ENCODE peak calls at places on chromosomes 6 and 20, in eight cellular contexts. L is effector memory CD4-positive, alpha-beta T cell; U is psoas muscle; Q is DND-41; J is lower lobe of right lung; X is transverse colon; S is fibroblast of lung; R is A549. Z is an unnamed sample.
A peak's percentile ranks its signal among the peaks of the same experiment; 100 is the strongest.

GRCh38 chr6:26065952-26066380 is 21.3 kb upstream of the HFE start:
- DNase-seq in S (peak; percentile 68), R (peak; percentile 60), U (no peak), Q (peak; percentile 68), L (peak; percentile 45), J (no peak), X (peak; percentile 81), Z (peak; percentile 66)

GRCh38 chr6:107185570-107185969 is 70.3 kb upstream of the BEND3 start:
- DNase-seq in X (no peak), U (no peak), S (peak; percentile 6), Q (no peak), L (no peak), J (no peak), R (no peak), Z (no peak)

GRCh38 chr6:134626131-134626530 is 308.2 kb upstream of the SGK1 start:
- DNase-seq in L (no peak), X (no peak), J (no peak), U (no peak), R (no peak), S (peak; percentile 50), Q (no peak), Z (no peak)

GRCh38 chr6:52511572-52512151 is 65.2 kb downstream of the TRAM2 start:
- DNase-seq in U (no peak), J (no peak), X (no peak), S (peak; percentile 64), Q (no peak), L (no peak), R (no peak), Z (no peak)

GRCh38 chr6:24936641-24937317 is 1.0 kb upstream of the RIPOR2 start:
- DNase-seq in S (peak; percentile 28), J (no peak), Q (no peak), R (no peak), X (no peak), U (no peak), L (no peak), Z (no peak)

GRCh38 chr6:85015396-85015990 is 251.1 kb upstream of the TBX18 start:
- DNase-seq in L (no peak), X (peak; percentile 8), J (peak; percentile 60), S (peak; percentile 28), Q (no peak), U (peak; percentile 56), R (peak; percentile 31), Z (no peak)

GRCh38 chr6:119012521-119012920 is 65.9 kb downstream of the FAM184A start:
- DNase-seq in S (peak; percentile 1), L (no peak), U (no peak), Q (no peak), J (no peak), R (no peak), X (no peak), Z (no peak)

GRCh38 chr20:38534756-38535155 is 46.2 kb upstream of the ADIG start:
- DNase-seq in J (no peak), L (no peak), U (no peak), Q (no peak), X (no peak), S (no peak), R (no peak), Z (no peak)

GRCh38 chr6:136031982-136032381 is 180.5 kb downstream of the PDE7B start:
- DNase-seq in S (peak; percentile 36), J (no peak), Q (no peak), L (no peak), U (no peak), X (no peak), R (peak; percentile 29), Z (no peak)

GRCh38 chr6:169567809-169568208 is 134.0 kb downstream of the WDR27 start:
- DNase-seq in L (no peak), Q (no peak), U (no peak), R (no peak), X (no peak), J (no peak), S (no peak), Z (no peak)

GRCh38 chr20:59955131-59955796 is 3.0 kb upstream of the CDH26 start:
- DNase-seq in R (peak; percentile 40), L (no peak), S (no peak), Q (peak; percentile 16), X (no peak), J (no peak), U (peak; percentile 57), Z (no peak)

GRCh38 chr6:129189266-129189665 is 306.3 kb downstream of the LAMA2 start:
- DNase-seq in U (no peak), Q (no peak), X (no peak), S (no peak), R (no peak), J (no peak), L (no peak), Z (no peak)

GRCh38 chr6:75081920-75082319 is 123.9 kb downstream of the COL12A1 start:
- DNase-seq in R (no peak), J (no peak), L (no peak), S (no peak), Q (no peak), X (no peak), U (no peak), Z (no peak)

GRCh38 chr6:169177516-169178196 is 76.0 kb downstream of the THBS2 start:
- DNase-seq in R (no peak), S (peak; percentile 38), U (no peak), Q (no peak), L (no peak), X (no peak), J (no peak), Z (no peak)

GRCh38 chr20:61531553-61532345 is 279.7 kb downstream of the CDH4 start:
- DNase-seq in J (no peak), X (no peak), S (peak; percentile 81), U (no peak), Q (no peak), R (no peak), L (no peak), Z (no peak)

GRCh38 chr20:20161611-20162010 is 109.3 kb downstream of the CFAP61 start:
- DNase-seq in R (no peak), U (no peak), X (no peak), S (no peak), L (no peak), J (no peak), Q (no peak), Z (no peak)

GRCh38 chr6:89208551-89208950 is 8.6 kb downstream of the GABRR1 start:
- DNase-seq in L (no peak), X (no peak), R (no peak), Q (no peak), S (no peak), J (no peak), U (no peak), Z (no peak)

GRCh38 chr6:157089851-157090250 is 233.5 kb downstream of the TMEM242 start:
- DNase-seq in U (no peak), X (no peak), S (no peak), J (no peak), R (no peak), L (no peak), Q (no peak), Z (no peak)
- H3K27ac ChIP-seq in U (no peak overlapping the region), X (no peak overlapping the region), S (peak overlapping the region; percentile 16), J (no peak overlapping the region), R (no peak overlapping the region), L (no peak overlapping the region), Q (no peak overlapping the region), Z (no peak overlapping the region)

GRCh38 chr20:16107172-16107870 is 465.9 kb downstream of the KIF16B start:
- DNase-seq in R (no peak), X (no peak), L (no peak), J (no peak), U (no peak), Q (no peak), S (no peak), Z (no peak)

GRCh38 chr20:16104783-16105182 is 468.5 kb downstream of the KIF16B start:
- DNase-seq in R (no peak), J (no peak), X (no peak), U (no peak), L (no peak), S (no peak), Q (no peak), Z (no peak)

GRCh38 chr20:16111132-16111852 is 462.0 kb downstream of the KIF16B start:
- DNase-seq in S (no peak), L (no peak), X (no peak), Q (no peak), U (no peak), R (no peak), J (no peak), Z (no peak)

GRCh38 chr20:16100767-16101166 is 472.5 kb downstream of the KIF16B start:
- DNase-seq in X (no peak), S (no peak), L (no peak), Q (no peak), R (no peak), U (no peak), J (no peak), Z (no peak)

DNA sequence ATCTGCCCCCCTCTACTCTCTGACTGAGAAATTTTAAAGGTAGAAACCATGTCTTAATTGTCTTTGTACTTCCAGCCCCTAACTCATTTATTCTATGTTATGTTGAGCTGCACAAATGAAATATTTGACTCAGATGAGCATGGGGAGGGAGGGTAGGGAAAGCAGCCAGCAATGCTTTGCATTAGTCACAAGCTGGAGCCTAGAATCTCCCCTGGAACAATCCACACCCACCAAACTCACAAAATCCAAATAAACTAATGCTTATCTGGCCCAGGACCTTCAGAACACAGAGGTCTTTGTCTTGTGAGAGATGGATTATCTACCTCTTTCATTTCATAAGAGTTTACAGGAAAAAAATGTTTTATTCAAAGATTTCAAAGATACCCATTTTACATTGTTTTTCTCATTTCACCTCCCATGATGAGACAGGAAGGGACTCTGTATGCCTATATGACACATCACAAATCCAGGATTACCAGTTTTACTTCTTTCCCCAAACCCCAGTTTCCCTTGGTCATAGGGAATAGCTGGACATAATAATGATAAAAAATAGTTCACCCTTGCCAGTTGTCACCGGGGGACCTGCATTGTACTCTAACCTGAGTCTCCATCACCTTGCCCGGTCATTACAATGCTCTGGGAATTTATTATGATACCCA is 466.9 kb downstream of the KIF16B start:
- DNase-seq in X (no peak), J (no peak), S (peak; percentile 2), U (no peak), R (no peak), Q (no peak), L (no peak), Z (no peak)
- H3K4me1 ChIP-seq in X (no peaks in the 10 kb centered on the region), J (no peaks in the 10 kb centered on the region), S (no peaks in the 10 kb centered on the region), U (peaks cover 10% of the 10 kb centered on the region), R (no peaks in the 10 kb centered on the region), Q (no peaks in the 10 kb centered on the region), L (no peaks in the 10 kb centered on the region), Z (no peaks in the 10 kb centered on the region)

GRCh38 chr20:1396264-1396663 is 3.4 kb upstream of the FKBP1A start:
- DNase-seq in X (no peak), L (no peak), R (no peak), S (no peak), Q (no peak), J (no peak), U (no peak), Z (no peak)
- H3K27ac ChIP-seq in X (no peak overlapping the region), L (no peak overlapping the region), R (no peak overlapping the region), S (no peak overlapping the region), Q (peak overlapping the region; percentile 80), J (peak overlapping the region; percentile 53), U (no peak overlapping the region), Z (no peak overlapping the region)

DNA sequence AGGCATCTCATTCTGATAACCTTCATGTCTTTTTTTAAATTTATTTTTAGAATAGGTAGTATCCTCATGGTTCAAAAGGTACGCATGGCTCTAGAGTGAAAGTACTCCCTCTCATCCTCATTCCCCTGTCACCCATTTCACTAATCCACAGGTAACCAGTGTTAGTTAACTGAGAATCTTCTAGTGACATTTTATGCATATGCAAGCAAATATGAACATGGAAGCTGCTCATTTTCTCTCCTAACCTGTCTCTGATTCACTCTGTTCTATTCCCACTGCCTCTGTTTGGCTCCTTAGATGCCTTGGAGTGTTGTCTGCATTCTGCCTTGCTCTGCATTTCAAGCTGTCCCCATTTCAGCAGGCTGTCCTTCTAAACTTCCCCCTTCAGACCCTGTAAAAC is 4.5 kb downstream of the NCOA7 start:
- DNase-seq in L (no peak), J (no peak), R (no peak), X (no peak), Q (no peak), U (no peak), S (no peak), Z (no peak)
- H3K4me1 ChIP-seq in L (peaks cover 17% of the 10 kb centered on the region), J (peaks cover 57% of the 10 kb centered on the region), R (peaks cover 55% of the 10 kb centered on the region), X (peaks cover 2% of the 10 kb centered on the region), Q (peaks cover 31% of the 10 kb centered on the region), U (peaks cover 4% of the 10 kb centered on the region), S (peaks cover 13% of the 10 kb centered on the region), Z (peaks cover 24% of the 10 kb centered on the region)